ENCODE peak calls at places on chromosomes 6 and 20, in five cellular contexts. R is CD8-positive, alpha-beta memory T cell; P is endothelial cell; G is AML-193; M is choroid plexus epithelial cell. S is an unnamed sample.

GRCh38 chr6:29627762-29628418 is 5.1 kb downstream of the GABBR1 start:
- DNase-seq in P (peak), G (no peak), M (peak), R (peak), S (peak)

GRCh38 chr20:36462440-36463211 is 78.7 kb upstream of the MYL9 start:
- DNase-seq in G (no peak), M (no peak), P (no peak), R (no peak), S (no peak)

GRCh38 chr6:167227984-167228383 is 63.1 kb upstream of the UNC93A start:
- DNase-seq in R (no peak), P (no peak), M (no peak), G (no peak), S (no peak)

GRCh38 chr6:170087946-170088348 is 202.9 kb downstream of the DLL1 start:
- DNase-seq in G (peak), P (peak), M (no peak), R (peak), S (no peak)

GRCh38 chr6:140346461-140346860 is 972.0 kb upstream of the CITED2 start:
- DNase-seq in P (no peak), R (no peak), M (peak), G (no peak), S (no peak)

GRCh38 chr6:139376054-139376355 is 1.6 kb upstream of the CITED2 start:
- DNase-seq in M (no peak), P (no peak), R (no peak), G (peak), S (no peak)

GRCh38 chr20:37907330-37907676 is 4.4 kb downstream of the VSTM2L start:
- DNase-seq in P (no peak), M (no peak), R (no peak), G (no peak), S (no peak)

GRCh38 chr20:18187020-18187419 is 49.4 kb downstream of the KAT14 start:
- DNase-seq in M (peak), R (no peak), P (no peak), G (no peak), S (no peak)

GRCh38 chr20:49570828-49571552 is 3.1 kb upstream of the PTGIS start:
- DNase-seq in G (no peak), P (no peak), M (peak), R (no peak), S (no peak)

GRCh38 chr20:39468703-39469102 is 506.6 kb downstream of the DHX35 start:
- DNase-seq in P (no peak), G (no peak), M (no peak), R (no peak), S (no peak)

GRCh38 chr6:13812359-13812642 is 2.1 kb downstream of the MCUR1 start:
- DNase-seq in R (no peak), G (no peak), M (no peak), P (no peak), S (no peak)

GRCh38 chr20:47791084-47791599 is 5.9 kb upstream of the SULF2 start:
- DNase-seq in G (no peak), M (no peak), P (no peak), R (no peak), S (no peak)

GRCh38 chr6:33445020-33445676 is 9.2 kb upstream of the ZBTB9 start:
- DNase-seq in G (peak), P (no peak), R (no peak), M (no peak), S (no peak)

GRCh38 chr6:142155895-142156757 is 9.1 kb downstream of the VTA1 start:
- DNase-seq in R (no peak), P (no peak), G (peak), M (peak), S (no peak)

GRCh38 chr20:63317601-63318291 is 24.8 kb downstream of the COL20A1 start:
- DNase-seq in G (no peak), R (no peak), M (no peak), P (no peak), S (no peak)

GRCh38 chr6:24016857-24017256 is 109.2 kb upstream of the NRSN1 start:
- DNase-seq in G (no peak), M (no peak), R (no peak), P (no peak), S (no peak)

GRCh38 chr20:38180781-38181180 is 15.7 kb upstream of the TGM2 start:
- DNase-seq in M (no peak), P (no peak), R (no peak), G (no peak), S (no peak)

GRCh38 chr6:66897576-66897975 is 1190.5 kb upstream of the EYS start:
- DNase-seq in G (peak), R (no peak), P (no peak), M (peak), S (no peak)

GRCh38 chr6:98014791-98015201 is 731.8 kb upstream of the MMS22L start:
- DNase-seq in G (no peak), M (no peak), P (no peak), R (no peak), S (peak)

GRCh38 chr6:106534564-106534982 is 94.7 kb downstream of the RTN4IP1 start:
- DNase-seq in P (no peak), M (no peak), G (no peak), R (no peak), S (no peak)

GRCh38 chr6:15598273-15598778 is 64.5 kb downstream of the DTNBP1 start:
- DNase-seq in M (no peak), G (no peak), P (no peak), R (no peak), S (no peak)

GRCh38 chr6:141610741-141611140 is 522.0 kb upstream of the GJE1 start:
- DNase-seq in P (no peak), G (no peak), R (no peak), M (peak), S (no peak)

GRCh38 chr6:158911746-158912158 is 88.2 kb downstream of the RSPH3 start:
- DNase-seq in G (no peak), R (peak), P (no peak), M (no peak), S (peak)

GRCh38 chr20:50339196-50339901 is 148.7 kb downstream of the CEBPB start:
- DNase-seq in M (peak), P (no peak), R (no peak), G (no peak), S (no peak)

GRCh38 chr6:16669227-16669626 is 92.0 kb downstream of the ATXN1 start:
- DNase-seq in P (no peak), G (no peak), R (peak), M (peak), S (no peak)

GRCh38 chr20:36572701-36573102 is 695 bp upstream of the TGIF2 start:
- DNase-seq in G (no peak), P (peak), R (peak), M (peak), S (no peak)

GRCh38 chr6:112269165-112269564 is 14.8 kb upstream of the LAMA4 start:
- DNase-seq in R (no peak), G (no peak), P (peak), M (peak), S (no peak)

GRCh38 chr6:163991326-163991725 is 576.8 kb downstream of the QKI start:
- DNase-seq in M (no peak), G (no peak), R (no peak), P (no peak), S (no peak)

GRCh38 chr20:46458891-46459750 is 52.7 kb upstream of the ELMO2 start:
- DNase-seq in R (no peak), P (peak), M (peak), G (no peak), S (no peak)

GRCh38 chr6:11050735-11051134 is 6.6 kb upstream of the ELOVL2 start:
- DNase-seq in P (no peak), R (no peak), G (no peak), M (peak), S (no peak)

GRCh38 chr6:152355166-152355565 is 282.0 kb downstream of the SYNE1 start:
- DNase-seq in G (no peak), R (no peak), M (no peak), P (no peak), S (no peak)

GRCh38 chr6:14711056-14711703 is 534.7 kb upstream of the JARID2 start:
- DNase-seq in P (peak), R (peak), M (peak), G (peak), S (no peak)

GRCh38 chr20:51862796-51863195 is 60.5 kb upstream of the SALL4 start:
- DNase-seq in M (no peak), G (no peak), R (no peak), P (no peak), S (no peak)

GRCh38 chr6:126643352-126643751 is 303.4 kb downstream of the CENPW start:
- DNase-seq in M (no peak), R (no peak), P (no peak), G (no peak), S (no peak)

GRCh38 chr6:157464653-157465535 is 83.9 kb downstream of the ZDHHC14 start:
- DNase-seq in G (no peak), R (no peak), P (no peak), M (no peak), S (no peak)

GRCh38 chr6:157552171-157552747 is 171.3 kb downstream of the ZDHHC14 start:
- DNase-seq in G (no peak), R (no peak), M (no peak), P (no peak), S (no peak)

GRCh38 chr6:3421763-3422456 is 34.9 kb downstream of the SLC22A23 start:
- DNase-seq in R (no peak), G (no peak), P (no peak), M (peak), S (no peak)

GRCh38 chr6:16802071-16802470 is 40.8 kb upstream of the ATXN1 start:
- DNase-seq in G (no peak), M (peak), R (no peak), P (no peak), S (no peak)